ENCODE peak calls at places on chromosomes 16 and 17, in ten cellular contexts. G is choroid plexus epithelial cell, B is astrocyte of the spinal cord, C is dorsolateral prefrontal cortex, W is skeletal muscle cell, Q is left ventricle myocardium inferior, E is ascending aorta, M is A673, A is lung, K is pancreas. U is an unnamed sample.

GRCh38 chr16:4207683-4208528 is 34.0 kb downstream of the SRL start:
- DNase-seq in G (no peak), B (no peak), C (no peak), W (no peak), Q (peak), E (no peak), M (no peak), A (no peak), K (no peak), U (no peak)

GRCh38 chr17:61285483-61286320 is 113.9 kb upstream of the TBX2 start:
- DNase-seq in G (peak), B (peak), C (no peak), W (peak), Q (peak), E (no peak), M (no peak), A (no peak), K (no peak), U (no peak)

GRCh38 chr16:57529324-57530103 is 6.9 kb downstream of the CCDC102A start:
- DNase-seq in G (no peak), B (no peak), C (no peak), W (no peak), Q (peak), E (no peak), M (no peak), A (no peak), K (no peak), U (no peak)

GRCh38 chr17:73230088-73230487 is 31.6 kb downstream of the CPSF4L start:
- DNase-seq in G (no peak), B (no peak), C (no peak), W (no peak), Q (no peak), E (no peak), M (no peak), A (no peak), K (no peak), U (no peak)

GRCh38 chr17:40538019-40538935 is 27.0 kb downstream of the CCR7 start:
- DNase-seq in G (no peak), B (no peak), C (peak), W (no peak), Q (peak), E (no peak), M (no peak), A (peak), K (peak), U (peak)

GRCh38 chr16:15592324-15592723 is 50.6 kb downstream of the MARF1 start:
- DNase-seq in G (no peak), B (no peak), C (no peak), W (no peak), Q (no peak), E (no peak), M (no peak), A (no peak), K (no peak), U (no peak)

GRCh38 chr16:15057755-15058417 is 2.0 kb upstream of the NTAN1 start:
- DNase-seq in G (no peak), B (no peak), C (no peak), W (no peak), Q (no peak), E (no peak), M (no peak), A (no peak), K (no peak), U (no peak)

GRCh38 chr16:11205754-11206459 is 50.1 kb downstream of the SOCS1 start:
- DNase-seq in G (peak), B (no peak), C (no peak), W (no peak), Q (no peak), E (no peak), M (no peak), A (no peak), K (no peak), U (peak)

GRCh38 chr17:4610162-4610561 is 25.8 kb downstream of the SMTNL2 start:
- DNase-seq in G (no peak), B (no peak), C (no peak), W (no peak), Q (no peak), E (no peak), M (no peak), A (no peak), K (no peak), U (no peak)

GRCh38 chr17:18261146-18261515 is 669 bp downstream of the MIEF2 start:
- DNase-seq in G (peak), B (peak), C (no peak), W (no peak), Q (peak), E (peak), M (no peak), A (peak), K (peak), U (peak)

GRCh38 chr17:39867891-39868553 is at the start of gene ZPBP2:
- DNase-seq in G (no peak), B (no peak), C (no peak), W (no peak), Q (no peak), E (no peak), M (no peak), A (no peak), K (peak), U (no peak)

GRCh38 chr16:49854227-49855203 is 1.4 kb downstream of the ZNF423 start:
- DNase-seq in G (no peak), B (no peak), C (no peak), W (no peak), Q (peak), E (no peak), M (peak), A (no peak), K (peak), U (peak)
- H3K4me3 ChIP-seq in G (peak), B (peak), C (peak), W (peak), Q (peak), E (peak), M (peak), A (peak), K (peak), U (peak)

GRCh38 chr17:38750312-38751121 is 2.0 kb upstream of the PSMB3 start:
- DNase-seq in G (no peak), B (no peak), C (no peak), W (no peak), Q (no peak), E (no peak), M (peak), A (no peak), K (peak), U (no peak)
- H3K4me3 ChIP-seq in G (peak), B (peak), C (peak), W (peak), Q (peak), E (peak), M (peak), A (no peak), K (no peak), U (peak)

GRCh38 chr17:50867856-50868438 is 1.8 kb upstream of the TOB1 start:
- DNase-seq in G (no peak), B (no peak), C (no peak), W (no peak), Q (no peak), E (no peak), M (no peak), A (no peak), K (no peak), U (no peak)

GRCh38 chr17:50866950-50867855 is 1.0 kb upstream of the TOB1 start:
- DNase-seq in G (peak), B (peak), C (peak), W (peak), Q (peak), E (peak), M (peak), A (peak), K (peak), U (peak)

GRCh38 chr17:50866261-50866949 is at the start of gene TOB1:
- DNase-seq in G (peak), B (peak), C (peak), W (peak), Q (peak), E (peak), M (peak), A (peak), K (peak), U (peak)

GRCh38 chr17:50865868-50866260 is 290 bp downstream of the TOB1 start:
- DNase-seq in G (no peak), B (no peak), C (no peak), W (no peak), Q (no peak), E (no peak), M (no peak), A (no peak), K (no peak), U (no peak)

GRCh38 chr17:50868594-50868993 is 2.4 kb upstream of the TOB1 start:
- DNase-seq in G (no peak), B (no peak), C (no peak), W (no peak), Q (no peak), E (no peak), M (no peak), A (no peak), K (no peak), U (no peak)
- H3K4me3 ChIP-seq in G (no peak), B (no peak), C (peak), W (no peak), Q (peak), E (peak), M (no peak), A (no peak), K (no peak), U (peak)

DNA sequence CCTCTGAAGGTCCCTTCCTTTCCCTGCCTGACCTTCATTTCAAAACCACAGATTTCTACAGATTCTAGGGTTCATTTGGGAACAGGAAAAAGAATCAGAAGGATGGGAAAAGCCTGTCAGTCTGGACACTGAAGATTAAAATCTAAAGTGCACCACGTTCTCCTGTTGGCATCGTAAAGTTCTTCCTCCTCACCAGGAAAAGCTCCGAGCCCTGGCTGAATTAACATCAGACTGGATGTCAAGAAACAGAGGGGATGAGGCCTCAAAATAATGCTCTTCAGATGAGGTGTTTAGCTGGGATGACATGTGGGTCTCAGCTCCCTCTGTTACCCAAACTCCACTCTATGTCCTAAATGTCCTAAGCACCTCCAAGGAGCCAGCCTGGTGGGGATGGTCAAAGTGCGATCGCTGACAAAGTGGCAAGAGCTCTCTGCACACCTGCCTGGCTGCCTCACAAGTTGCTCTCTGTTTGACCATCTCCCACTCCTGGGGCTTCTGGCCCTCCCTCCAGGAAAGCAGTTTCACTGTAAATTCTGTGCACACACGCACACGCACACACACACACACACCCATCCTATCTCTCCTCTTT is 1.9 kb downstream of the PITPNA start:
- DNase-seq in G (no peak), B (no peak), C (no peak), W (no peak), Q (no peak), E (no peak), M (no peak), A (no peak), K (no peak), U (no peak)
- H3K4me3 ChIP-seq in G (peak), B (no peak), C (no peak), W (no peak), Q (peak), E (peak), M (no peak), A (no peak), K (no peak), U (no peak)